ENCODE peak calls at places on chromosome 7, in four cellular contexts. One of them, this sample, is unnamed.

GRCh38 chr7:69067397-69067796 is 530.9 kb upstream of the AUTS2 start:
- DNase-seq in transverse colon: no peak
- DNase-seq in IMR-90: no peak
- DNase-seq in left ventricle myocardium inferior: no peak
- DNase-seq in this sample: no peak

GRCh38 chr7:22361795-22362194 is 4.8 kb upstream of the RAPGEF5 start:
- DNase-seq in IMR-90: peak
- DNase-seq in left ventricle myocardium inferior: no peak
- DNase-seq in transverse colon: peak
- DNase-seq in this sample: no peak

GRCh38 chr7:128876978-128877755 is 14.5 kb downstream of the ATP6V1F start:
- DNase-seq in IMR-90: no peak
- DNase-seq in left ventricle myocardium inferior: peak
- DNase-seq in transverse colon: no peak
- DNase-seq in this sample: no peak

GRCh38 chr7:28623105-28623730 is 210.9 kb downstream of the CREB5 start:
- DNase-seq in left ventricle myocardium inferior: no peak
- DNase-seq in transverse colon: no peak
- DNase-seq in IMR-90: peak
- DNase-seq in this sample: no peak

GRCh38 chr7:134750083-134751062 is 29.1 kb upstream of the CALD1 start:
- DNase-seq in transverse colon: peak
- DNase-seq in left ventricle myocardium inferior: no peak
- DNase-seq in IMR-90: peak
- DNase-seq in this sample: no peak

GRCh38 chr7:142487124-142487523 is 229.3 kb upstream of the PRSS58 start:
- DNase-seq in IMR-90: no peak
- DNase-seq in left ventricle myocardium inferior: no peak
- DNase-seq in transverse colon: no peak
- DNase-seq in this sample: no peak

GRCh38 chr7:38211940-38212339 is 33.9 kb downstream of the STARD3NL start:
- DNase-seq in transverse colon: no peak
- DNase-seq in IMR-90: no peak
- DNase-seq in left ventricle myocardium inferior: no peak
- DNase-seq in this sample: no peak

GRCh38 chr7:150937848-150938561 is 40.1 kb downstream of the KCNH2 start:
- DNase-seq in IMR-90: peak
- DNase-seq in transverse colon: no peak
- DNase-seq in left ventricle myocardium inferior: no peak
- DNase-seq in this sample: peak

GRCh38 chr7:156003220-156004162 is 191.2 kb upstream of the SHH start:
- DNase-seq in transverse colon: no peak
- DNase-seq in left ventricle myocardium inferior: no peak
- DNase-seq in IMR-90: no peak
- DNase-seq in this sample: no peak

GRCh38 chr7:83739527-83739926 is 90.6 kb upstream of the SEMA3E start:
- DNase-seq in left ventricle myocardium inferior: no peak
- DNase-seq in IMR-90: no peak
- DNase-seq in transverse colon: no peak
- DNase-seq in this sample: no peak

GRCh38 chr7:156966387-156966786 is 16.9 kb downstream of the NOM1 start:
- DNase-seq in left ventricle myocardium inferior: no peak
- DNase-seq in IMR-90: no peak
- DNase-seq in transverse colon: no peak
- DNase-seq in this sample: no peak

GRCh38 chr7:114085592-114086490 is 167.0 kb upstream of the PPP1R3A start:
- DNase-seq in IMR-90: peak
- DNase-seq in left ventricle myocardium inferior: peak
- DNase-seq in transverse colon: peak
- DNase-seq in this sample: peak

GRCh38 chr7:27201231-27202017 is 1.5 kb upstream of the HOXA13 start:
- DNase-seq in IMR-90: no peak
- DNase-seq in left ventricle myocardium inferior: no peak
- DNase-seq in transverse colon: no peak
- DNase-seq in this sample: no peak

GRCh38 chr7:140008755-140009610 is 53.8 kb downstream of the PARP12 start:
- DNase-seq in transverse colon: no peak
- DNase-seq in IMR-90: no peak
- DNase-seq in left ventricle myocardium inferior: no peak
- DNase-seq in this sample: no peak

GRCh38 chr7:45920543-45921380 is at the start of gene IGFBP3:
- DNase-seq in transverse colon: no peak
- DNase-seq in left ventricle myocardium inferior: peak
- DNase-seq in IMR-90: peak
- DNase-seq in this sample: peak

GRCh38 chr7:28957822-28958234 is 302 bp downstream of the TRIL start:
- DNase-seq in left ventricle myocardium inferior: no peak
- DNase-seq in IMR-90: no peak
- DNase-seq in transverse colon: no peak
- DNase-seq in this sample: no peak

GRCh38 chr7:105776068-105776790 is 100.2 kb downstream of the ATXN7L1 start:
- DNase-seq in transverse colon: peak
- DNase-seq in IMR-90: peak
- DNase-seq in left ventricle myocardium inferior: no peak
- DNase-seq in this sample: peak

GRCh38 chr7:148079206-148079605 is 511.4 kb upstream of the C7orf33 start:
- DNase-seq in left ventricle myocardium inferior: no peak
- DNase-seq in transverse colon: no peak
- DNase-seq in IMR-90: no peak
- DNase-seq in this sample: no peak

GRCh38 chr7:136045992-136046391 is 68.8 kb upstream of the MTPN start:
- DNase-seq in transverse colon: no peak
- DNase-seq in left ventricle myocardium inferior: no peak
- DNase-seq in IMR-90: no peak
- DNase-seq in this sample: no peak

GRCh38 chr7:55019691-55020480 is 1.1 kb downstream of the EGFR start:
- DNase-seq in transverse colon: peak
- DNase-seq in left ventricle myocardium inferior: peak
- DNase-seq in IMR-90: no peak
- DNase-seq in this sample: peak

GRCh38 chr7:116780966-116781365 is 81.4 kb upstream of the CAPZA2 start:
- DNase-seq in transverse colon: peak
- DNase-seq in IMR-90: no peak
- DNase-seq in left ventricle myocardium inferior: no peak
- DNase-seq in this sample: peak

GRCh38 chr7:108570146-108570755 is 577 bp downstream of the DNAJB9 start:
- DNase-seq in IMR-90: peak
- DNase-seq in transverse colon: peak
- DNase-seq in left ventricle myocardium inferior: peak
- DNase-seq in this sample: peak

GRCh38 chr7:133185512-133185911 is 67.4 kb upstream of the EXOC4 start:
- DNase-seq in transverse colon: no peak
- DNase-seq in IMR-90: no peak
- DNase-seq in left ventricle myocardium inferior: no peak
- DNase-seq in this sample: no peak

GRCh38 chr7:81714306-81714705 is 55.5 kb downstream of the HGF start:
- DNase-seq in IMR-90: no peak
- DNase-seq in left ventricle myocardium inferior: no peak
- DNase-seq in transverse colon: no peak
- DNase-seq in this sample: no peak

GRCh38 chr7:50369408-50370026 is 65.0 kb downstream of the IKZF1 start:
- DNase-seq in left ventricle myocardium inferior: no peak
- DNase-seq in transverse colon: no peak
- DNase-seq in IMR-90: no peak
- DNase-seq in this sample: peak

GRCh38 chr7:87919875-87920274 is 14.2 kb upstream of the ADAM22 start:
- DNase-seq in IMR-90: no peak
- DNase-seq in left ventricle myocardium inferior: no peak
- DNase-seq in transverse colon: no peak
- DNase-seq in this sample: no peak

GRCh38 chr7:99498546-99498944 is 1.5 kb downstream of the ZNF394 start:
- DNase-seq in transverse colon: no peak
- DNase-seq in left ventricle myocardium inferior: no peak
- DNase-seq in IMR-90: no peak
- DNase-seq in this sample: no peak

GRCh38 chr7:33201821-33202220 is 72.5 kb downstream of the BBS9 start:
- DNase-seq in left ventricle myocardium inferior: no peak
- DNase-seq in IMR-90: no peak
- DNase-seq in transverse colon: no peak
- DNase-seq in this sample: no peak

GRCh38 chr7:117127585-117128168 is 174.4 kb downstream of the ST7 start:
- DNase-seq in left ventricle myocardium inferior: peak
- DNase-seq in transverse colon: peak
- DNase-seq in IMR-90: peak
- DNase-seq in this sample: peak

GRCh38 chr7:10924370-10924769 is 49.3 kb upstream of the PHF14 start:
- DNase-seq in left ventricle myocardium inferior: no peak
- DNase-seq in IMR-90: no peak
- DNase-seq in transverse colon: no peak
- DNase-seq in this sample: no peak

GRCh38 chr7:96061844-96062243 is 260.1 kb downstream of the SLC25A13 start:
- DNase-seq in left ventricle myocardium inferior: no peak
- DNase-seq in transverse colon: no peak
- DNase-seq in IMR-90: no peak
- DNase-seq in this sample: no peak

GRCh38 chr7:55641273-55641691 is 69.0 kb upstream of the VOPP1 start:
- DNase-seq in left ventricle myocardium inferior: no peak
- DNase-seq in IMR-90: peak
- DNase-seq in transverse colon: peak
- DNase-seq in this sample: peak

GRCh38 chr7:126302639-126303038 is 950.1 kb downstream of the GRM8 start:
- DNase-seq in IMR-90: no peak
- DNase-seq in left ventricle myocardium inferior: no peak
- DNase-seq in transverse colon: no peak
- DNase-seq in this sample: no peak

GRCh38 chr7:23235688-23236280 is 10.8 kb upstream of the GPNMB start:
- DNase-seq in IMR-90: peak
- DNase-seq in transverse colon: no peak
- DNase-seq in left ventricle myocardium inferior: peak
- DNase-seq in this sample: peak

GRCh38 chr7:514651-515598 is 4.7 kb downstream of the PDGFA start:
- DNase-seq in left ventricle myocardium inferior: no peak
- DNase-seq in IMR-90: no peak
- DNase-seq in transverse colon: peak
- DNase-seq in this sample: peak

GRCh38 chr7:125061776-125062397 is 132.3 kb upstream of the POT1 start:
- DNase-seq in transverse colon: no peak
- DNase-seq in left ventricle myocardium inferior: no peak
- DNase-seq in IMR-90: peak
- DNase-seq in this sample: peak

GRCh38 chr7:99126921-99127553 is 16.9 kb downstream of the SMURF1 start:
- DNase-seq in left ventricle myocardium inferior: no peak
- DNase-seq in IMR-90: no peak
- DNase-seq in transverse colon: no peak
- DNase-seq in this sample: no peak

GRCh38 chr7:47337531-47337930 is 244.4 kb downstream of the TNS3 start:
- DNase-seq in IMR-90: no peak
- DNase-seq in left ventricle myocardium inferior: peak
- DNase-seq in transverse colon: no peak
- DNase-seq in this sample: no peak
- TF ChIP-seq CTCF in IMR-90: no peak
- TF ChIP-seq CTCF in left ventricle myocardium inferior: peak
- TF ChIP-seq CTCF in transverse colon: no peak
- TF ChIP-seq CTCF in this sample: no peak

GRCh38 chr7:3241686-3242258 is 59.3 kb upstream of the SDK1 start:
- DNase-seq in IMR-90: no peak
- DNase-seq in transverse colon: no peak
- DNase-seq in left ventricle myocardium inferior: no peak
- DNase-seq in this sample: no peak

GRCh38 chr7:3236268-3236667 is 64.8 kb upstream of the SDK1 start:
- DNase-seq in transverse colon: no peak
- DNase-seq in IMR-90: no peak
- DNase-seq in left ventricle myocardium inferior: no peak
- DNase-seq in this sample: no peak

GRCh38 chr7:3239291-3239691 is 61.8 kb upstream of the SDK1 start:
- DNase-seq in transverse colon: no peak
- DNase-seq in IMR-90: no peak
- DNase-seq in left ventricle myocardium inferior: no peak
- DNase-seq in this sample: no peak

GRCh38 chr7:3240826-3241430 is 60.1 kb upstream of the SDK1 start:
- DNase-seq in left ventricle myocardium inferior: no peak
- DNase-seq in IMR-90: no peak
- DNase-seq in transverse colon: no peak
- DNase-seq in this sample: no peak

DNA sequence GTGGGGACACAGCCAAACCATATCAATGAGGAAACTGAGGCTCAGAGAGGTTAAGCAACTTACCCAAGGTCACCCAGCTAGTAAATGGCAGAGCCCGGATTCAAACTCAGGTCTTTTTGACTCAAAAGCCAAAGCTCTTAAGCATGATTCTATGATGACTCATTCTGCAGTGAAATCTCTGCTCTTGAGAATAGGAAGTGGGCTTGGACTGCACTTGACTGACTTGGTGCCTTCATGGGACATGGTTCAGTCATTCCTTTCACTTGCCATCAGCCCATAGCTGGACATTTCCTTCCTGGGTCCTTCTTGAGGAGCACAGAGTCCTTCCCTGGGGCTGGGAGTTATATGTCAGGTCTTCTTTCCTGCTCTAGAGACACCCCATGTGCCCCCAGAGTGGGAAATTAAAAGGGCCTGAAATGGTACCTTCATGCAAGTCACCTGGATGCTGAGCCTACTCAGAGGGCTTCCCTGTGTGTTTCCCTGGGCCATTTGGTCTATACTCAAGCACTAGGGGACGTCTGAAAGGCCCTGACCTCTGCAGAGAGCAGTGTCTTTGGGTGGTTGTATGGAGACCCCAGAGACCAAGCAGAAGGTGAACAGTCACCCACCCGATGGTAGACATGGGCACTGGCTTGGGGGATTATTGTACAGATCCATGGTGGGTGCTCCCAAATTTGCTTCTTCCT is 62.4 kb upstream of the SDK1 start:
- DNase-seq in IMR-90: no peak
- DNase-seq in left ventricle myocardium inferior: no peak
- DNase-seq in transverse colon: no peak
- DNase-seq in this sample: no peak
- H3K27ac ChIP-seq in IMR-90: no peak
- H3K27ac ChIP-seq in left ventricle myocardium inferior: no peak
- H3K27ac ChIP-seq in transverse colon: no peak
- H3K27ac ChIP-seq in this sample: no peak

GRCh38 chr7:100785878-100786277 is 41.4 kb downstream of the EPHB4 start:
- DNase-seq in IMR-90: no peak
- DNase-seq in transverse colon: no peak
- DNase-seq in left ventricle myocardium inferior: no peak
- DNase-seq in this sample: no peak
- TF ChIP-seq CTCF in IMR-90: no peak
- TF ChIP-seq CTCF in transverse colon: no peak
- TF ChIP-seq CTCF in left ventricle myocardium inferior: no peak
- TF ChIP-seq CTCF in this sample: no peak

GRCh38 chr7:131629203-131629871 is 72.9 kb upstream of the PODXL start:
- DNase-seq in transverse colon: no peak
- DNase-seq in left ventricle myocardium inferior: peak
- DNase-seq in IMR-90: peak
- DNase-seq in this sample: peak
- H3K27ac ChIP-seq in transverse colon: no peak
- H3K27ac ChIP-seq in left ventricle myocardium inferior: peak
- H3K27ac ChIP-seq in IMR-90: no peak
- H3K27ac ChIP-seq in this sample: peak

GRCh38 chr7:149289856-149290255 is 27.9 kb downstream of the ZNF783 start:
- DNase-seq in transverse colon: no peak
- DNase-seq in left ventricle myocardium inferior: no peak
- DNase-seq in IMR-90: no peak
- DNase-seq in this sample: no peak
- TF ChIP-seq CTCF in transverse colon: no peak
- TF ChIP-seq CTCF in left ventricle myocardium inferior: no peak
- TF ChIP-seq CTCF in IMR-90: no peak
- TF ChIP-seq CTCF in this sample: no peak

This sample was measured in RWPE1.